ENCODE peak calls at places on chromosomes 7 and 10, in six cellular contexts. One of them, this sample, is unnamed.

GRCh38 chr7:19404912-19405329 is 259.7 kb upstream of the FERD3L start:
- DNase-seq in activated CD4-positive, alpha-beta T cell treated with anti-CD3 and anti-CD28 coated beads, Interleukin-2, amount 50 U/mL, for 1 hour: no peak
- DNase-seq in PC-9: peak; percentile 64
- DNase-seq in T-helper 1 cell: no peak
- DNase-seq in SJSA1: peak; percentile 97
- DNase-seq in GM23248: peak; percentile 96
- DNase-seq in this sample: no peak

GRCh38 chr7:108236681-108237415 is 106.7 kb upstream of the LAMB4 start:
- DNase-seq in SJSA1: no peak
- DNase-seq in PC-9: no peak
- DNase-seq in T-helper 1 cell: no peak
- DNase-seq in activated CD4-positive, alpha-beta T cell treated with anti-CD3 and anti-CD28 coated beads, Interleukin-2, amount 50 U/mL, for 1 hour: no peak
- DNase-seq in GM23248: no peak
- DNase-seq in this sample: no peak

GRCh38 chr10:108244443-108245228 is 1080.1 kb upstream of the SORCS1 start:
- DNase-seq in GM23248: no peak
- DNase-seq in PC-9: no peak
- DNase-seq in activated CD4-positive, alpha-beta T cell treated with anti-CD3 and anti-CD28 coated beads, Interleukin-2, amount 50 U/mL, for 1 hour: no peak
- DNase-seq in T-helper 1 cell: no peak
- DNase-seq in SJSA1: no peak
- DNase-seq in this sample: no peak

GRCh38 chr7:94146408-94146807 is 142.3 kb upstream of the BET1 start:
- DNase-seq in activated CD4-positive, alpha-beta T cell treated with anti-CD3 and anti-CD28 coated beads, Interleukin-2, amount 50 U/mL, for 1 hour: no peak
- DNase-seq in PC-9: no peak
- DNase-seq in T-helper 1 cell: no peak
- DNase-seq in SJSA1: peak; percentile 83
- DNase-seq in GM23248: no peak
- DNase-seq in this sample: no peak

GRCh38 chr7:58086871-58087535 is 637.0 kb downstream of the ZNF716 start:
- DNase-seq in GM23248: no peak
- DNase-seq in T-helper 1 cell: no peak
- DNase-seq in PC-9: no peak
- DNase-seq in SJSA1: no peak
- DNase-seq in activated CD4-positive, alpha-beta T cell treated with anti-CD3 and anti-CD28 coated beads, Interleukin-2, amount 50 U/mL, for 1 hour: no peak
- DNase-seq in this sample: peak; percentile 18

GRCh38 chr10:45354261-45354660 is 19.8 kb upstream of the ALOX5 start:
- DNase-seq in activated CD4-positive, alpha-beta T cell treated with anti-CD3 and anti-CD28 coated beads, Interleukin-2, amount 50 U/mL, for 1 hour: no peak
- DNase-seq in T-helper 1 cell: no peak
- DNase-seq in GM23248: peak; percentile 15
- DNase-seq in PC-9: peak; percentile 82
- DNase-seq in SJSA1: no peak
- DNase-seq in this sample: no peak

GRCh38 chr10:117222552-117223412 is 18.1 kb upstream of the SLC18A2 start:
- DNase-seq in activated CD4-positive, alpha-beta T cell treated with anti-CD3 and anti-CD28 coated beads, Interleukin-2, amount 50 U/mL, for 1 hour: no peak
- DNase-seq in T-helper 1 cell: no peak
- DNase-seq in PC-9: no peak
- DNase-seq in GM23248: no peak
- DNase-seq in SJSA1: no peak
- DNase-seq in this sample: no peak

GRCh38 chr7:86964973-86965726 is 94.3 kb downstream of the ELAPOR2 start:
- DNase-seq in PC-9: no peak
- DNase-seq in T-helper 1 cell: no peak
- DNase-seq in SJSA1: no peak
- DNase-seq in GM23248: no peak
- DNase-seq in activated CD4-positive, alpha-beta T cell treated with anti-CD3 and anti-CD28 coated beads, Interleukin-2, amount 50 U/mL, for 1 hour: no peak
- DNase-seq in this sample: no peak

GRCh38 chr10:68153473-68154210 is 44.4 kb downstream of the MYPN start:
- DNase-seq in SJSA1: peak; percentile 98
- DNase-seq in T-helper 1 cell: no peak
- DNase-seq in activated CD4-positive, alpha-beta T cell treated with anti-CD3 and anti-CD28 coated beads, Interleukin-2, amount 50 U/mL, for 1 hour: no peak
- DNase-seq in GM23248: peak; percentile 98
- DNase-seq in PC-9: peak; percentile 80
- DNase-seq in this sample: no peak

GRCh38 chr7:93115796-93116195 is 2.0 kb downstream of the SAMD9 start:
- DNase-seq in PC-9: peak; percentile 21
- DNase-seq in SJSA1: peak; percentile 69
- DNase-seq in GM23248: peak; percentile 93
- DNase-seq in T-helper 1 cell: no peak
- DNase-seq in activated CD4-positive, alpha-beta T cell treated with anti-CD3 and anti-CD28 coated beads, Interleukin-2, amount 50 U/mL, for 1 hour: no peak
- DNase-seq in this sample: no peak

GRCh38 chr7:132881317-132881716 is 200.6 kb downstream of the CHCHD3 start:
- DNase-seq in PC-9: no peak
- DNase-seq in T-helper 1 cell: no peak
- DNase-seq in SJSA1: no peak
- DNase-seq in activated CD4-positive, alpha-beta T cell treated with anti-CD3 and anti-CD28 coated beads, Interleukin-2, amount 50 U/mL, for 1 hour: no peak
- DNase-seq in GM23248: no peak
- DNase-seq in this sample: no peak

GRCh38 chr7:55306331-55306730 is 58.8 kb upstream of the LANCL2 start:
- DNase-seq in GM23248: peak; percentile 56
- DNase-seq in T-helper 1 cell: no peak
- DNase-seq in PC-9: no peak
- DNase-seq in SJSA1: no peak
- DNase-seq in activated CD4-positive, alpha-beta T cell treated with anti-CD3 and anti-CD28 coated beads, Interleukin-2, amount 50 U/mL, for 1 hour: no peak
- DNase-seq in this sample: no peak

GRCh38 chr10:12656518-12657142 is 307.3 kb downstream of the CAMK1D start:
- DNase-seq in PC-9: no peak
- DNase-seq in T-helper 1 cell: no peak
- DNase-seq in activated CD4-positive, alpha-beta T cell treated with anti-CD3 and anti-CD28 coated beads, Interleukin-2, amount 50 U/mL, for 1 hour: no peak
- DNase-seq in SJSA1: peak; percentile 49
- DNase-seq in GM23248: peak; percentile 69
- DNase-seq in this sample: no peak

GRCh38 chr7:76225379-76225778 is 23.7 kb downstream of the SRRM3 start:
- DNase-seq in activated CD4-positive, alpha-beta T cell treated with anti-CD3 and anti-CD28 coated beads, Interleukin-2, amount 50 U/mL, for 1 hour: peak; percentile 18
- DNase-seq in T-helper 1 cell: no peak
- DNase-seq in SJSA1: no peak
- DNase-seq in PC-9: peak; percentile 43
- DNase-seq in GM23248: peak; percentile 43
- DNase-seq in this sample: peak; percentile 74

GRCh38 chr7:81366546-81366945 is 403.3 kb downstream of the HGF start:
- DNase-seq in activated CD4-positive, alpha-beta T cell treated with anti-CD3 and anti-CD28 coated beads, Interleukin-2, amount 50 U/mL, for 1 hour: no peak
- DNase-seq in PC-9: no peak
- DNase-seq in SJSA1: no peak
- DNase-seq in GM23248: peak; percentile 38
- DNase-seq in T-helper 1 cell: no peak
- DNase-seq in this sample: no peak

GRCh38 chr7:146700015-146700560 is 583.5 kb downstream of the CNTNAP2 start:
- DNase-seq in GM23248: no peak
- DNase-seq in PC-9: no peak
- DNase-seq in T-helper 1 cell: no peak
- DNase-seq in SJSA1: no peak
- DNase-seq in activated CD4-positive, alpha-beta T cell treated with anti-CD3 and anti-CD28 coated beads, Interleukin-2, amount 50 U/mL, for 1 hour: no peak
- DNase-seq in this sample: no peak

GRCh38 chr10:1214882-1215540 is 158.8 kb downstream of the WDR37 start:
- DNase-seq in PC-9: no peak
- DNase-seq in SJSA1: no peak
- DNase-seq in activated CD4-positive, alpha-beta T cell treated with anti-CD3 and anti-CD28 coated beads, Interleukin-2, amount 50 U/mL, for 1 hour: no peak
- DNase-seq in T-helper 1 cell: no peak
- DNase-seq in GM23248: no peak
- DNase-seq in this sample: no peak

GRCh38 chr10:14648042-14648765 is 126.5 kb downstream of the FAM107B start:
- DNase-seq in activated CD4-positive, alpha-beta T cell treated with anti-CD3 and anti-CD28 coated beads, Interleukin-2, amount 50 U/mL, for 1 hour: peak; percentile 70
- DNase-seq in PC-9: peak; percentile 56
- DNase-seq in GM23248: peak; percentile 67
- DNase-seq in SJSA1: no peak
- DNase-seq in T-helper 1 cell: peak; percentile 66
- DNase-seq in this sample: no peak

GRCh38 chr10:63711866-63712716 is 190.9 kb downstream of the REEP3 start:
- DNase-seq in SJSA1: peak; percentile 77
- DNase-seq in activated CD4-positive, alpha-beta T cell treated with anti-CD3 and anti-CD28 coated beads, Interleukin-2, amount 50 U/mL, for 1 hour: no peak
- DNase-seq in PC-9: peak; percentile 98
- DNase-seq in GM23248: peak; percentile 99
- DNase-seq in T-helper 1 cell: no peak
- DNase-seq in this sample: no peak

GRCh38 chr10:51501396-51501795 is 198.0 kb downstream of the CSTF2T start:
- DNase-seq in activated CD4-positive, alpha-beta T cell treated with anti-CD3 and anti-CD28 coated beads, Interleukin-2, amount 50 U/mL, for 1 hour: no peak
- DNase-seq in PC-9: no peak
- DNase-seq in SJSA1: no peak
- DNase-seq in T-helper 1 cell: no peak
- DNase-seq in GM23248: peak; percentile 63
- DNase-seq in this sample: no peak

GRCh38 chr10:79206300-79207095 is 137.7 kb downstream of the ZMIZ1 start:
- DNase-seq in GM23248: no peak
- DNase-seq in PC-9: no peak
- DNase-seq in SJSA1: no peak
- DNase-seq in T-helper 1 cell: no peak
- DNase-seq in activated CD4-positive, alpha-beta T cell treated with anti-CD3 and anti-CD28 coated beads, Interleukin-2, amount 50 U/mL, for 1 hour: no peak
- DNase-seq in this sample: no peak

GRCh38 chr7:32299133-32299702 is 191.0 kb downstream of the LSM5 start:
- DNase-seq in PC-9: no peak
- DNase-seq in T-helper 1 cell: no peak
- DNase-seq in activated CD4-positive, alpha-beta T cell treated with anti-CD3 and anti-CD28 coated beads, Interleukin-2, amount 50 U/mL, for 1 hour: no peak
- DNase-seq in SJSA1: no peak
- DNase-seq in GM23248: no peak
- DNase-seq in this sample: no peak

GRCh38 chr7:1693991-1694524 is 24.0 kb downstream of the ELFN1 start:
- DNase-seq in PC-9: no peak
- DNase-seq in activated CD4-positive, alpha-beta T cell treated with anti-CD3 and anti-CD28 coated beads, Interleukin-2, amount 50 U/mL, for 1 hour: no peak
- DNase-seq in SJSA1: no peak
- DNase-seq in T-helper 1 cell: no peak
- DNase-seq in GM23248: peak; percentile 24
- DNase-seq in this sample: peak; percentile 57

GRCh38 chr7:93902777-93903423 is 3.5 kb upstream of the GNGT1 start:
- DNase-seq in PC-9: no peak
- DNase-seq in activated CD4-positive, alpha-beta T cell treated with anti-CD3 and anti-CD28 coated beads, Interleukin-2, amount 50 U/mL, for 1 hour: no peak
- DNase-seq in SJSA1: peak; percentile 28
- DNase-seq in T-helper 1 cell: no peak
- DNase-seq in GM23248: peak; percentile 51
- DNase-seq in this sample: no peak

GRCh38 chr7:131071786-131072504 is 255.7 kb upstream of the MKLN1 start:
- DNase-seq in activated CD4-positive, alpha-beta T cell treated with anti-CD3 and anti-CD28 coated beads, Interleukin-2, amount 50 U/mL, for 1 hour: no peak
- DNase-seq in GM23248: peak; percentile 70
- DNase-seq in T-helper 1 cell: no peak
- DNase-seq in PC-9: no peak
- DNase-seq in SJSA1: peak; percentile 88
- DNase-seq in this sample: no peak

GRCh38 chr10:68470300-68470699 is 1.5 kb downstream of the DNA2 start:
- DNase-seq in SJSA1: no peak
- DNase-seq in T-helper 1 cell: no peak
- DNase-seq in activated CD4-positive, alpha-beta T cell treated with anti-CD3 and anti-CD28 coated beads, Interleukin-2, amount 50 U/mL, for 1 hour: no peak
- DNase-seq in GM23248: no peak
- DNase-seq in PC-9: no peak
- DNase-seq in this sample: no peak

GRCh38 chr10:104123397-104123796 is 1.4 kb downstream of the SFR1 start:
- DNase-seq in activated CD4-positive, alpha-beta T cell treated with anti-CD3 and anti-CD28 coated beads, Interleukin-2, amount 50 U/mL, for 1 hour: no peak
- DNase-seq in T-helper 1 cell: no peak
- DNase-seq in SJSA1: peak; percentile 13
- DNase-seq in PC-9: no peak
- DNase-seq in GM23248: peak; percentile 47
- DNase-seq in this sample: no peak

This sample was measured in mesothelial cell of epicardium.